ENCODE peak calls at places on chromosome 2, in eight cellular contexts. S is C1 segment of cervical spinal cord, L is thyroid gland, M is pancreas, Z is astrocyte of the spinal cord, P is neural crest cell, Q is GM23248, K is T-helper 9 cell. R is an unnamed sample.

GRCh38 chr2:157782057-157782845 is 93.9 kb downstream of the ACVR1 start:
- DNase-seq in S (no peak), L (peak; percentile 54), M (no peak), Z (no peak), P (no peak), Q (peak; percentile 38), K (no peak), R (no peak)

GRCh38 chr2:147440694-147441093 is 404.1 kb upstream of the ACVR2A start:
- DNase-seq in S (no peak), L (no peak), M (no peak), Z (no peak), P (no peak), Q (no peak), K (no peak), R (no peak)

GRCh38 chr2:216306868-216307267 is 65.4 kb downstream of the MARCHF4 start:
- DNase-seq in S (no peak), L (no peak), M (no peak), Z (no peak), P (no peak), Q (no peak), K (no peak), R (no peak)

GRCh38 chr2:187024739-187025138 is 175.8 kb upstream of the ZSWIM2 start:
- DNase-seq in S (no peak), L (no peak), M (no peak), Z (no peak), P (no peak), Q (no peak), K (no peak), R (no peak)

GRCh38 chr2:149768320-149768799 is 180.8 kb upstream of the MMADHC start:
- DNase-seq in S (no peak), L (no peak), M (no peak), Z (peak; percentile 44), P (no peak), Q (peak; percentile 51), K (no peak), R (no peak)

GRCh38 chr2:46434851-46435273 is 44.5 kb upstream of the TMEM247 start:
- DNase-seq in S (no peak), L (no peak), M (no peak), Z (peak; percentile 79), P (no peak), Q (no peak), K (no peak), R (no peak)

GRCh38 chr2:19356545-19357382 is 1.7 kb downstream of the OSR1 start:
- DNase-seq in S (no peak), L (no peak), M (no peak), Z (peak; percentile 35), P (no peak), Q (peak; percentile 56), K (no peak), R (no peak)

GRCh38 chr2:33223851-33224250 is 252.6 kb upstream of the RASGRP3 start:
- DNase-seq in S (no peak), L (no peak), M (no peak), Z (peak; percentile 65), P (no peak), Q (peak; percentile 64), K (no peak), R (no peak)

GRCh38 chr2:168550670-168551069 is 94.6 kb downstream of the CERS6 start:
- DNase-seq in S (no peak), L (no peak), M (no peak), Z (no peak), P (no peak), Q (no peak), K (no peak), R (no peak)

R was measured in lung.